ENCODE peak calls at places on chromosomes 2 and 18, in seven cellular contexts. O is stimulated activated CD4-positive, alpha-beta T cell treated with anti-CD3 and anti-CD28 coated beads, Interleukin-1b, Interleukin-23, amount 100 ng/mL, for 4 hours; K is HS-27A; V is cortex of kidney; W is RWPE1; R is fibroblast of lung; T is Right ventricle myocardium superior. Q is an unnamed sample.

GRCh38 chr2:231241755-231242507 is 43.5 kb downstream of the ARMC9 start:
- DNase-seq in T (peak), K (no peak), R (peak), O (no peak), W (no peak), V (no peak), Q (no peak)

GRCh38 chr2:210477496-210477895 is 937 bp upstream of the LANCL1 start:
- DNase-seq in W (peak), T (no peak), O (peak), K (peak), V (no peak), R (peak), Q (peak)

GRCh38 chr18:62877448-62878221 is 162.3 kb downstream of the PHLPP1 start:
- DNase-seq in W (peak), R (peak), V (no peak), O (no peak), T (no peak), K (peak), Q (no peak)

GRCh38 chr2:210997373-210997772 is 441.0 kb downstream of the CPS1 start:
- DNase-seq in V (no peak), R (no peak), T (no peak), O (no peak), K (no peak), W (no peak), Q (no peak)

GRCh38 chr2:181123798-181124217 is 143.4 kb downstream of the UBE2E3 start:
- DNase-seq in W (no peak), V (no peak), T (no peak), R (no peak), O (peak), K (no peak), Q (peak)

GRCh38 chr18:48863432-48864065 is 87.2 kb downstream of the SMAD7 start:
- DNase-seq in O (no peak), W (no peak), K (no peak), R (no peak), V (no peak), T (no peak), Q (no peak)

GRCh38 chr2:193463016-193463415 is 1268.3 kb upstream of the TMEFF2 start:
- DNase-seq in O (no peak), T (no peak), K (no peak), V (no peak), W (no peak), R (no peak), Q (no peak)

GRCh38 chr2:143950675-143951074 is 569.2 kb downstream of the ZEB2 start:
- DNase-seq in T (no peak), R (no peak), K (no peak), V (no peak), O (no peak), W (no peak), Q (no peak)

GRCh38 chr2:108621087-108621559 is 86.9 kb downstream of the LIMS1 start:
- DNase-seq in K (no peak), O (peak), T (no peak), W (peak), R (no peak), V (no peak), Q (peak)